ENCODE peak calls at places on chromosome 7, in ten cellular contexts. C, M, I, L, S, A, H, Y, T and P are unnamed samples. For H3K36me3, the result is how much of the 10 kb centered on the place peaks cover.

GRCh38 chr7:101614098-101614938 is 14.8 kb downstream of the MYL10 start:
- DNase-seq in C (no peak), M (no peak), I (no peak), L (no peak), S (peak), A (no peak), H (no peak), Y (no peak), T (no peak), P (no peak)

GRCh38 chr7:144032985-144033384 is 15.8 kb upstream of the OR2A5 start:
- DNase-seq in C (no peak), M (no peak), I (no peak), L (no peak), S (no peak), A (no peak), H (no peak), Y (no peak), T (no peak), P (no peak)

GRCh38 chr7:155371884-155372781 is 74.5 kb downstream of the INSIG1 start:
- DNase-seq in C (peak), M (no peak), I (no peak), L (no peak), S (no peak), A (no peak), H (no peak), Y (no peak), T (no peak), P (no peak)

GRCh38 chr7:116030626-116031276 is at the start of gene TFEC:
- DNase-seq in C (no peak), M (no peak), I (peak), L (no peak), S (peak), A (no peak), H (peak), Y (no peak), T (no peak), P (no peak)

GRCh38 chr7:80467069-80467468 is 44.8 kb downstream of the GNAT3 start:
- DNase-seq in C (no peak), M (no peak), I (peak), L (no peak), S (peak), A (no peak), H (peak), Y (no peak), T (no peak), P (no peak)

GRCh38 chr7:154911411-154911810 is 91.5 kb downstream of the PAXIP1 start:
- DNase-seq in C (no peak), M (no peak), I (no peak), L (no peak), S (no peak), A (no peak), H (no peak), Y (no peak), T (no peak), P (no peak)

GRCh38 chr7:157743781-157744525 is 407.1 kb downstream of the DNAJB6 start:
- DNase-seq in C (no peak), M (no peak), I (no peak), L (no peak), S (no peak), A (no peak), H (no peak), Y (no peak), T (no peak), P (no peak)

GRCh38 chr7:744854-745430 is 17.9 kb upstream of the PRKAR1B start:
- DNase-seq in C (peak), M (no peak), I (no peak), L (no peak), S (no peak), A (no peak), H (no peak), Y (no peak), T (no peak), P (no peak)

GRCh38 chr7:141738592-141739013 is 445 bp downstream of the SSBP1 start:
- DNase-seq in C (no peak), M (no peak), I (no peak), L (no peak), S (no peak), A (no peak), H (no peak), Y (no peak), T (no peak), P (no peak)

GRCh38 chr7:120272896-120273475 is at the start of gene KCND2:
- DNase-seq in C (no peak), M (no peak), I (peak), L (no peak), S (peak), A (no peak), H (no peak), Y (no peak), T (no peak), P (no peak)

GRCh38 chr7:36405409-36405803 is 15.7 kb downstream of the ANLN start:
- DNase-seq in C (no peak), M (no peak), I (no peak), L (no peak), S (no peak), A (no peak), H (no peak), Y (no peak), T (no peak), P (no peak)
- H3K36me3 ChIP-seq in C (under half), M (under half), I (under half), L (under half), S (under half), A (under half), H (under half), Y (under half), T (under half), P (under half)

GRCh38 chr7:51045319-51046102 is 262.8 kb upstream of the GRB10 start:
- DNase-seq in C (no peak), M (no peak), I (peak), L (no peak), S (peak), A (no peak), H (peak), Y (no peak), T (no peak), P (peak)
- H3K36me3 ChIP-seq in C (under half), M (under half), I (under half), L (under half), S (under half), A (under half), H (under half), Y (under half), T (under half), P (under half)

GRCh38 chr7:130899071-130899451 is 165.1 kb upstream of the KLF14 start:
- DNase-seq in C (no peak), M (no peak), I (no peak), L (no peak), S (no peak), A (no peak), H (no peak), Y (no peak), T (no peak), P (no peak)
- H3K36me3 ChIP-seq in C (half or more), M (under half), I (half or more), L (under half), S (half or more), A (under half), H (half or more), Y (under half), T (half or more), P (under half)

DNA sequence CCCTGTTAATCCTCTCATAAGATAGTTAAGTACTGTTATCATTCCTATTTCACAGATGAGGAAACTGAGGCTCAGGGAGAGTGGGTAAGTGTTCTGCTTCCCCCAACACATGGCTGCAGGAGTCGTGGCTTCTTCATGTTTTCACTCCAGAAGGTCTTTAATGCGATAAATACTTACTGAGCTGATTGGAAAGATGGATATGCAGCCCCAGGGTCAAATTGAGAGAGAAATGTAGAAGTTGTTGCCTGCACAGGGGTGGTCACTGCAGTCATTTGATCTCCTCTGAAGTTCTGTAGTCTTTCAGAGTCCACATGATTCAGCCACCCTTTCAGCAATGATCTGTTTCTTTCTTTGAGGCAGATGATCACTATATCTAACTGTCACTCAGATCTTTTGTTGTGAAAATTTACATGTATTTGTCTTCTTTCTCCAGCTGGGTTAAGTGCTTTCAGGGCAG is 29.3 kb downstream of the CRCP start:
- DNase-seq in C (no peak), M (no peak), I (no peak), L (no peak), S (no peak), A (no peak), H (no peak), Y (no peak), T (no peak), P (no peak)
- H3K36me3 ChIP-seq in C (half or more), M (under half), I (under half), L (under half), S (under half), A (half or more), H (under half), Y (under half), T (half or more), P (under half)

DNA sequence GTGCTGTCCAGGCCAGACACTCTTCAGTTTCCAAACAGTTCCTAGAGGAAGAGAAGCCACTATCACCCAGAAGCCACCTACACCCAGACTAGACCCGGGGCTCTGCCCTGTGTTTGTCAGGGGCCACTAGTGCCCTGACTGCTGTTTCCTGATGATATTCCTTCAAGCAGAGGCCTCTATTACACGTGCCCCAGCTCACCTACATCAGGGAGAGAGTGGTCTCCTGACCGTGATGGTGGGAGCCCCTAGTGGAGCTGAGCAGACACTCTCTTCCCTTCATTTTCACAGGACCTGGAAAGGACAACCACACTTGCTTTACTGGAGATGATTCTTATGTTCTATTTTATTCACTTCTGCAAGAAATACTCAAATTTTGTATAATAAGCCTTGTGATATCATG is 9.2 kb downstream of the ZNF394 start:
- DNase-seq in C (no peak), M (no peak), I (no peak), L (no peak), S (no peak), A (no peak), H (no peak), Y (no peak), T (no peak), P (no peak)
- H3K36me3 ChIP-seq in C (half or more), M (under half), I (half or more), L (under half), S (under half), A (half or more), H (under half), Y (under half), T (half or more), P (under half)

DNA sequence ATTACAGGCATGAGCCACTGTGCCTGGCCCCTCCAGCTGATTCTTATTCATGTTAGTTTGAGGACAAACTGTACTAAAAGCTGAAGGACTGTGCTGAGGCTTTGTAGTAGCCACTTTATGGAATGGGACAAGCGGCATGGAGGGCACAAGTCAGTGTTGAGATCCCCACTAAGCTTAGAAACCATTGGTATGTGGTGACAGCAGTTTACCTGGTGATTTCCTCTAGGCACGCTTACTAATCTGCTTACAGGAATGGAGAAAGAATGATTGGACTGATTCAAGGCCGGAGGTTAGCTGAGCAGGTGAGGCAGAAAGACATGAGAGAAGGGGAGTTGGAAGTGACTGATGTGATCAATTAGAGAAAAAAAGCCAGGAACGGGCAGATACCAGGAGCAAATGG is 3.7 kb downstream of the ZNF398 start:
- DNase-seq in C (no peak), M (no peak), I (no peak), L (no peak), S (no peak), A (no peak), H (no peak), Y (no peak), T (no peak), P (no peak)
- H3K36me3 ChIP-seq in C (under half), M (under half), I (under half), L (under half), S (under half), A (under half), H (under half), Y (under half), T (under half), P (under half)

DNA sequence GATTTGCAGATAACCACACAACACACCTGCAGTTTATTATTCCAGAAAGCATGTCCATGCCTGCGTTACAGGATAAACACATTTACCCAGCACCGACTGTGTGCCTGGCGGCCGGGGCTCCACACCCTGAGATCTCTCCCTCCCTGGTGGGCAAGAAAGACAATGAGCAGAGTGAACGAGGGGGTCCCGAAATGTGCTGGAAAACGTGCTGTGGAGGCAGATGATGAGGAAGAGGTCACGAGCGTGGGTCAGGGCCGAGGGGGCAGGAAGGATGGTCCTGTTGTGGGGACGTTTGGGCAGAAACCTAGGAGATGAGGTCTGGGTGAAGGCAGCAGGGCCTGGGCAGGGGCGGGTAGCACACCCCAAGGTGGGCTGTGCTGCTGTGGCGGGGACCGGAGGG is 86.9 kb downstream of the DYNC2I1 start:
- DNase-seq in C (no peak), M (no peak), I (no peak), L (no peak), S (no peak), A (no peak), H (no peak), Y (no peak), T (no peak), P (no peak)
- H3K36me3 ChIP-seq in C (half or more), M (under half), I (half or more), L (under half), S (half or more), A (half or more), H (under half), Y (under half), T (half or more), P (half or more)